ENCODE peak calls at places on chromosomes 12 and 14, in six cellular contexts. A, O, Y, C, T and E are unnamed samples.

GRCh38 chr12:93751864-93752610 is 74.9 kb downstream of the CRADD start:
- DNase-seq in T (no peak), C (no peak), Y (no peak), O (no peak), A (no peak), E (no peak)

GRCh38 chr12:94327819-94328218 is 131.8 kb downstream of the CEP83 start:
- DNase-seq in T (no peak), A (no peak), C (no peak), O (no peak), Y (no peak), E (no peak)

GRCh38 chr12:132227782-132228417 is 83.6 kb downstream of the NOC4L start:
- DNase-seq in T (no peak), Y (no peak), O (no peak), A (no peak), C (peak), E (no peak)

GRCh38 chr12:6949063-6949594 is 2.0 kb upstream of the PTPN6 start:
- DNase-seq in A (no peak), C (no peak), O (no peak), T (no peak), Y (no peak), E (no peak)

GRCh38 chr12:102955926-102956737 is 1.3 kb upstream of the ASCL1 start:
- DNase-seq in Y (no peak), C (no peak), O (no peak), A (no peak), T (peak), E (peak)

GRCh38 chr12:367972-368371 is 21.1 kb downstream of the KDM5A start:
- DNase-seq in A (no peak), T (no peak), C (no peak), Y (no peak), O (no peak), E (no peak)

GRCh38 chr14:89503458-89503996 is 86.5 kb upstream of the FOXN3 start:
- DNase-seq in T (no peak), O (no peak), A (peak), Y (no peak), C (no peak), E (peak)

GRCh38 chr14:27528328-27528727 is 930.5 kb upstream of the NOVA1 start:
- DNase-seq in A (no peak), Y (no peak), C (no peak), O (no peak), T (no peak), E (no peak)

GRCh38 chr12:65725376-65725775 is 98.9 kb upstream of the HMGA2 start:
- DNase-seq in A (no peak), O (no peak), Y (no peak), T (no peak), C (no peak), E (no peak)

GRCh38 chr12:65643595-65644386 is 180.5 kb upstream of the HMGA2 start:
- DNase-seq in T (no peak), C (no peak), A (no peak), Y (no peak), O (no peak), E (no peak)

GRCh38 chr12:91993287-91994028 is 152.2 kb downstream of the BTG1 start:
- DNase-seq in C (no peak), O (no peak), T (no peak), Y (no peak), A (no peak), E (no peak)

GRCh38 chr14:24309538-24310386 is at the start of gene LTB4R2:
- DNase-seq in C (no peak), T (no peak), A (no peak), O (no peak), Y (no peak), E (no peak)

GRCh38 chr12:6612247-6612646 is 5.1 kb upstream of the CHD4 start:
- DNase-seq in A (no peak), Y (no peak), O (no peak), T (no peak), C (no peak), E (no peak)

GRCh38 chr12:79424109-79424721 is 266.5 kb downstream of the PAWR start:
- DNase-seq in O (no peak), A (no peak), Y (no peak), T (no peak), C (no peak), E (no peak)

GRCh38 chr14:100539766-100540140 is 47.5 kb downstream of the BEGAIN start:
- DNase-seq in O (peak), T (peak), Y (no peak), C (no peak), A (no peak), E (no peak)

GRCh38 chr12:125280482-125281377 is 215.5 kb downstream of the AACS start:
- DNase-seq in A (no peak), T (no peak), C (no peak), O (no peak), Y (no peak), E (no peak)

GRCh38 chr12:21418403-21418802 is 19.1 kb upstream of the PYROXD1 start:
- DNase-seq in T (no peak), A (no peak), C (no peak), Y (no peak), O (no peak), E (no peak)

GRCh38 chr14:88044782-88045446 is 40.0 kb downstream of the GPR65 start:
- DNase-seq in C (no peak), Y (no peak), O (no peak), A (no peak), T (no peak), E (no peak)

GRCh38 chr14:103056322-103057027 is 874 bp downstream of the CDC42BPB start:
- DNase-seq in T (peak), C (peak), O (no peak), A (no peak), Y (no peak), E (no peak)

DNA sequence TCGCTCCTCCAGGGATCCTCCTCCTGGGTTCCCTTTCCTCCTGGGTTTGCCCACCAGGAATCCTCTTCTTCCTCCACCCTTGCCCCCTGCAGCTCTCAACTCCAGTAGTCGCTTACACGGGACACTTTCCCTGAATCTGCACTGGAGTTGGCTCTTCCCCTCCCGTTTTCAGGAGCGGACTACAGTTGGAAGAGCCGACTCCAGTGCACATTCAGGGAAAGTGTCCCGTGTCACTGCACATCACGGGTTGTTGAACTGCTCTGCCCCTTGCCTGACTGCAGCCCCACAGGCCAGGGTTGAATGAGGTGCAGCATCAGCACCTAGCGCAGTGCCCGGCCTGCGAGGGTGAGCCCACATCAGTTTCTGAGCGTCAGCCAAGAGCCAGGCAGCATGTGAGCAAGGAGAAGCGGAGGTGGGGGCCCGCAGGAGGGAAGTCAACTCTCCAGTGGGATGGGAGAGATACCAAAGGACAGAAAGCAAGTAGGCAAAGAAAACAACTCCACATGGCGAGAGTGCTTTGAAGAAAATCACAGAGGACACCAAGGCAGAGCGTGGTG is 13.1 kb downstream of the RAPGEF3 start:
- DNase-seq in O (no peak), A (no peak), Y (no peak), T (no peak), C (peak), E (no peak)
- TF ChIP-seq POLR2A in O (no peak), A (no peak), Y (no peak), T (no peak), C (no peak), E (no peak)

GRCh38 chr14:57268161-57269067 is at the start of the genes AP5M1 and EXOC5:
- DNase-seq in O (peak), T (peak), A (peak), Y (peak), C (peak), E (peak)
- TF ChIP-seq POLR2A in O (peak), T (peak), A (peak), Y (peak), C (peak), E (no peak)

DNA sequence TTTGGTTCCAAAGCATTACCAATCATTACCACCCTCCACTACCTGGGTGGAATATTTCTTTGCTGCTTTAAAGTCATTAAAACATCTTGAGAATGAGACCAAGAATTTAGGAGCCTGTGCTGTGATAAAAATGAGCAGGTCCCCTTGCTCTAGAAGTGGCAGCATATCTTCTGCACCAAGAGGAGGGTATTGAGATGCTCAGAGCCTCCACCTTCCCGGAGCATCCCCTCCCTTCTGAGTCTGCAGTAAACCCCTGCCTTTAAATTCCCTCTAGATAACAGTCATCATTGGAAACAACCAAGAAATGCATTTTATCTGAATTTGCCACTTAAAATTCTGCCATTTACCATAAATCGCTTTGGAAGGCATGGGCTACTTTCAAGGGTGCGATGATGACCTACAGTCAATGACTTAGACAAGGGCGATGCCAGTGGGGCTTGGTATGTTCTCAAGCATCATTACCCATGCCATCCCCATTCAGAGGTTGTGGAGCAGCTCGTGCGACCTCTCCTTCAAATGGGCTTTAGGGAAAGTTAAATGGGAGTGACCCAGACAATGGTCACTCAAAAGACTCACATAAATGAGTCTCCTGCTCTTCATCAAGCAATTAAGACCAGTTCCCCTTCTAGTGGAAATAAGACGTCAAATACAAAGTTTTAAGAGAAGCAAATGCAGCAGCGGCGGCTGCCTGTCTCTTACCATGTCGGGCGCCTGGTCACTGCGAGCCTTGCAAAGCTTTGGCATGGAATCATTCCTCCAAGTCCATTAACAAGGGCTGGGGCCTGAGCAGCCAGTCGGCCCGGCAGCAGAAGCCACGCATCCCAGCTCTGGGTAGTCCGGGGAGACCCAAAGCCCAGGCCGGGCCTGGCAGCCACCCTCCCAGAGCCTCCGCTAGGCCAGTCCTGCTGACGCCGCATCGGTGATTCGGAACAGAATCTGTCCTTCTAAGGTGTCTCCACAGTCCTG is 334.5 kb downstream of the TMEM121 start:
- DNase-seq in C (no peak), A (no peak), Y (peak), T (no peak), O (no peak), E (no peak)
- TF ChIP-seq POLR2A in C (no peak), A (peak), Y (no peak), T (no peak), O (no peak), E (no peak)

DNA sequence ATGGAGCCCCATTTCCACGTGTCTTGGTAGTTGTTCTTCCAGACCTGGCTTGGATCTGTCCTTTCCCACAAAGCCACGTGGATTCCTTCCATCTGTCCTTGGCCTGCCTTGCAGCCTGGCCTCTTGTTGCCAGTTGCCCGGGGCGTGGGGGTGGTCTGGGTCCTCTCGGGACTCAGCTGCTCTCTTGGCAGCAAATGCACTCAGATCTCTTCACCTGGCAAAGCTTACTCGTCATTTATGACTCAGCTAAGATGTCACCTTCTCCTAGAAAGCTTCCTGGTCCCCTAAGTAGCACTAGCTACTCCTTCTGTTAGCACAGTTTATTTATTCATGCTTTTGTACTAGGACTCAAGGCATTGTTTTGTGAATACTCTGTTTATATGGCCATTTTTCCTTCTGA is 13.6 kb downstream of the PLEKHG3 start:
- DNase-seq in A (no peak), T (no peak), Y (no peak), C (peak), O (peak), E (no peak)
- TF ChIP-seq POLR2A in A (no peak), T (no peak), Y (no peak), C (no peak), O (no peak), E (no peak)

GRCh38 chr14:68794130-68794855 is 1.4 kb upstream of the ZFP36L1 start:
- DNase-seq in O (peak), Y (peak), T (peak), A (no peak), C (peak), E (peak)

GRCh38 chr14:68792022-68792829 is 641 bp downstream of the ZFP36L1 start:
- DNase-seq in T (no peak), Y (no peak), A (no peak), C (peak), O (no peak), E (peak)

GRCh38 chr14:68791078-68791983 is 1.5 kb downstream of the ZFP36L1 start:
- DNase-seq in O (no peak), C (no peak), T (no peak), A (no peak), Y (no peak), E (peak)

GRCh38 chr14:68793734-68794129 is 865 bp upstream of the ZFP36L1 start:
- DNase-seq in A (no peak), O (no peak), Y (no peak), T (no peak), C (no peak), E (no peak)

DNA sequence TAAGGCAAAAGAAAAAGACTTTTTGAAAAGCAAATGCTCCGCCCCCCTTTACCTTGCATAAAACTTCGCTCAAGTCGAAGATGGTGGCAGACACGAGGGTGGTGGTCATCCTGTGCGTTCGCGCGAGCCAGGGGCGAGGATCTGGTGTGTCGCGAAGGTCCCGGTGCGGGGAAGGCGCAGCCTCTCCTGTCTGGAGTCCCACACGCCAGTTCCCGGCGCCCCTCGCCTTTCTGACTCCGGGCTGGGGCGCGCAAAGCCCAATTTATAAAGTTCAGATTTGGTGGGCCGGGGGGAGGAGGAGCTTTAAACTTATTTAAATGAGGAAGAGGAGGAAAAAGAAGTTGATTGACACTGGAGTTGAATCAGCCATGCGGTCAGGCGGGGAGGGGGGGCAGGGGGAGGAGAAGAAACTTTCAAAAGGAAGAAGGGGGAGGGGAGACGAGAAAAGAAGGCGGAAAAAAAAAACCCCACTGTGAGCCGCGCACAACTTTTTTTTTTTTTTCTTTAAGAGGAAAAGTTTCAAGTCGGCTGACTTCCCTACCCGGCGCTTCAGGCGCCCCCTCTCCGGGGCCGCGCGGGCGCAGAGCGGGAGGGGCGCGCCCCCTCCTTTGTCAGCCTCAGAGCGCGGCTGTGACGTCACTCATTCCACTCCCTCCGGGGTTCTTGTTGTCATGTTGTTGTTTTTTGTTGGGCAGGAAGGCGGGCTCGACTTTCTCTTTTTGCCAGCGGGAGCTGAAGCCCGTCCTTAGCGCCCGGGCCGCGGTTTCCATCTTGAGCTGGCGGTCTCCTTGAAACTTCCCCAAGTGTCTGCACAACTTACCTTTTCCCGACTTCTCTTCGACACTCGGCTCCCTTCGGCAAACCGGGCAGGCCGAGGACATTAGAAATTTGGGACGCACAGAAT is at the start of gene ZFP36L1:
- DNase-seq in C (peak), O (peak), A (no peak), T (peak), Y (peak), E (peak)
- TF ChIP-seq POLR2A in C (peak), O (peak), A (peak), T (peak), Y (peak), E (peak)